ENCODE peak calls at places on chromosomes 16 and 17, in eight cellular contexts. S is neural crest cell; G is ACHN; H is NCI-H2081; X is left ventricle myocardium inferior; P is adrenal gland; O is CD4-positive, CD25-positive, alpha-beta regulatory T cell; D is stimulated activated CD4-positive, alpha-beta T cell treated with anti-CD3 and anti-CD28 coated beads, TNF-alpha, amount 100 ng/mL, for 48 hours. J is an unnamed sample.

GRCh38 chr17:48577946-48578615 is at the start of gene HOXB4:
- DNase-seq in S (peak), G (peak), H (peak), X (peak), P (peak), O (peak), D (no peak), J (peak)

GRCh38 chr17:3691539-3692166 is 4.3 kb downstream of the P2RX5 start:
- DNase-seq in S (no peak), G (no peak), H (no peak), X (no peak), P (no peak), O (no peak), D (no peak), J (no peak)

GRCh38 chr17:82064433-82065192 is 991 bp downstream of the DUS1L start:
- DNase-seq in S (no peak), G (no peak), H (peak), X (no peak), P (no peak), O (no peak), D (no peak), J (no peak)

GRCh38 chr17:61459968-61460718 is 7.9 kb downstream of the TBX4 start:
- DNase-seq in S (no peak), G (no peak), H (no peak), X (no peak), P (no peak), O (no peak), D (no peak), J (no peak)

GRCh38 chr16:75252946-75253911 is 1.8 kb upstream of the BCAR1 start:
- DNase-seq in S (no peak), G (no peak), H (no peak), X (no peak), P (peak), O (no peak), D (no peak), J (no peak)

GRCh38 chr16:86444274-86445060 is 65.9 kb upstream of the FOXF1 start:
- DNase-seq in S (no peak), G (no peak), H (no peak), X (no peak), P (no peak), O (no peak), D (no peak), J (no peak)

GRCh38 chr16:22955461-22956145 is 141.6 kb downstream of the HS3ST2 start:
- DNase-seq in S (no peak), G (no peak), H (no peak), X (no peak), P (no peak), O (no peak), D (no peak), J (no peak)

GRCh38 chr17:31480904-31481782 is 89.7 kb downstream of the RAB11FIP4 start:
- DNase-seq in S (no peak), G (no peak), H (no peak), X (no peak), P (no peak), O (no peak), D (no peak), J (peak)

GRCh38 chr17:30433514-30433913 is 43.7 kb upstream of the GOSR1 start:
- DNase-seq in S (no peak), G (peak), H (no peak), X (no peak), P (peak), O (no peak), D (no peak), J (no peak)

GRCh38 chr17:4583796-4584124 is 569 bp upstream of the SMTNL2 start:
- DNase-seq in S (peak), G (peak), H (no peak), X (no peak), P (no peak), O (no peak), D (no peak), J (peak)

GRCh38 chr16:68367034-68367433 is 56.2 kb downstream of the PRMT7 start:
- DNase-seq in S (peak), G (peak), H (peak), X (no peak), P (peak), O (peak), D (no peak), J (no peak)

GRCh38 chr17:60163108-60163784 is 13.5 kb downstream of the CA4 start:
- DNase-seq in S (no peak), G (no peak), H (no peak), X (peak), P (no peak), O (no peak), D (no peak), J (no peak)

GRCh38 chr16:13390093-13390985 is 488.9 kb downstream of the SHISA9 start:
- DNase-seq in S (no peak), G (peak), H (no peak), X (no peak), P (no peak), O (no peak), D (no peak), J (no peak)

GRCh38 chr17:66310528-66311148 is 8.2 kb downstream of the PRKCA start:
- DNase-seq in S (no peak), G (no peak), H (no peak), X (no peak), P (no peak), O (no peak), D (no peak), J (no peak)

GRCh38 chr17:82242977-82243647 is 14.3 kb downstream of the SLC16A3 start:
- DNase-seq in S (no peak), G (no peak), H (no peak), X (peak), P (peak), O (no peak), D (no peak), J (no peak)

GRCh38 chr17:56452469-56452868 is 141.0 kb upstream of the NOG start:
- DNase-seq in S (no peak), G (no peak), H (no peak), X (no peak), P (no peak), O (no peak), D (no peak), J (no peak)

GRCh38 chr16:82011199-82011641 is at the start of gene SDR42E1:
- DNase-seq in S (no peak), G (no peak), H (peak), X (no peak), P (no peak), O (peak), D (peak), J (no peak)

GRCh38 chr17:32136856-32137255 is 5.4 kb upstream of the RHOT1 start:
- DNase-seq in S (no peak), G (peak), H (no peak), X (no peak), P (no peak), O (no peak), D (no peak), J (no peak)

GRCh38 chr17:37082985-37083384 is 134.2 kb downstream of the AATF start:
- DNase-seq in S (no peak), G (no peak), H (no peak), X (no peak), P (no peak), O (no peak), D (no peak), J (no peak)

GRCh38 chr17:74452027-74452840 is 14.2 kb upstream of the CD300A start:
- DNase-seq in S (no peak), G (no peak), H (peak), X (no peak), P (no peak), O (no peak), D (no peak), J (no peak)

GRCh38 chr16:17440131-17440530 is 30.6 kb downstream of the XYLT1 start:
- DNase-seq in S (no peak), G (no peak), H (no peak), X (no peak), P (no peak), O (no peak), D (no peak), J (no peak)

GRCh38 chr17:74633261-74633783 is 9.8 kb upstream of the CD300E start:
- DNase-seq in S (no peak), G (peak), H (no peak), X (no peak), P (no peak), O (no peak), D (no peak), J (no peak)

GRCh38 chr16:49023095-49023494 is 258.5 kb downstream of the CBLN1 start:
- DNase-seq in S (no peak), G (peak), H (no peak), X (no peak), P (no peak), O (no peak), D (no peak), J (no peak)

GRCh38 chr17:82592289-82592683 is 56.0 kb downstream of the WDR45B start:
- DNase-seq in S (no peak), G (no peak), H (no peak), X (no peak), P (no peak), O (no peak), D (no peak), J (peak)

GRCh38 chr17:59542960-59543635 is 22.3 kb upstream of the DHX40 start:
- DNase-seq in S (no peak), G (no peak), H (no peak), X (no peak), P (no peak), O (no peak), D (no peak), J (no peak)

GRCh38 chr16:27544671-27545070 is 5.0 kb downstream of the GTF3C1 start:
- DNase-seq in S (no peak), G (no peak), H (no peak), X (no peak), P (peak), O (no peak), D (no peak), J (no peak)

GRCh38 chr16:76277099-76278030 is at the start of gene CNTNAP4:
- DNase-seq in S (peak), G (no peak), H (no peak), X (no peak), P (no peak), O (no peak), D (no peak), J (no peak)

GRCh38 chr17:17062356-17062755 is 20.1 kb downstream of the MPRIP start:
- DNase-seq in S (no peak), G (no peak), H (no peak), X (no peak), P (peak), O (no peak), D (no peak), J (no peak)

GRCh38 chr16:87554754-87555427 is 47.4 kb upstream of the JPH3 start:
- DNase-seq in S (no peak), G (no peak), H (no peak), X (no peak), P (no peak), O (no peak), D (no peak), J (peak)

GRCh38 chr17:73901661-73902415 is 257.6 kb upstream of the SDK2 start:
- DNase-seq in S (peak), G (no peak), H (peak), X (peak), P (peak), O (no peak), D (no peak), J (no peak)

GRCh38 chr17:81156866-81157805 is 8.2 kb upstream of the PVALEF start:
- DNase-seq in S (no peak), G (no peak), H (no peak), X (no peak), P (no peak), O (no peak), D (no peak), J (no peak)

GRCh38 chr17:72187544-72187943 is 66.7 kb downstream of the SOX9 start:
- DNase-seq in S (no peak), G (no peak), H (peak), X (peak), P (no peak), O (no peak), D (no peak), J (no peak)

GRCh38 chr17:9865585-9865984 is 39.5 kb downstream of the RCVRN start:
- DNase-seq in S (no peak), G (no peak), H (no peak), X (no peak), P (no peak), O (no peak), D (no peak), J (peak)

GRCh38 chr17:38704645-38705522 is at the start of gene MLLT6:
- DNase-seq in S (peak), G (peak), H (peak), X (peak), P (peak), O (peak), D (no peak), J (peak)

GRCh38 chr16:12704492-12705111 is 99.1 kb downstream of the CPPED1 start:
- DNase-seq in S (no peak), G (no peak), H (no peak), X (no peak), P (no peak), O (no peak), D (no peak), J (no peak)

GRCh38 chr16:64964126-64964540 is 157.7 kb downstream of the CDH11 start:
- DNase-seq in S (no peak), G (no peak), H (no peak), X (no peak), P (no peak), O (no peak), D (no peak), J (no peak)

GRCh38 chr17:76191891-76192290 is 48.4 kb downstream of the RNF157 start:
- DNase-seq in S (no peak), G (no peak), H (no peak), X (no peak), P (no peak), O (peak), D (no peak), J (no peak)

GRCh38 chr17:78063489-78063888 is 65.1 kb downstream of the TMC6 start:
- DNase-seq in S (no peak), G (no peak), H (no peak), X (no peak), P (no peak), O (no peak), D (no peak), J (no peak)